ENCODE peak calls at places on chromosome 1, in six cellular contexts. Y is mesenchymal stem cell, W is tibial nerve, L is transverse colon, J is OCI-LY7, M is neural progenitor cell. K is an unnamed sample.

GRCh38 chr1:212518188-212518951 is 85.7 kb downstream of the NENF start:
- DNase-seq in Y (peak), W (no peak), L (peak), J (no peak), M (no peak), K (peak)

GRCh38 chr1:93768380-93768863 is 86.8 kb upstream of the BCAR3 start:
- DNase-seq in Y (no peak), W (no peak), L (no peak), J (no peak), M (no peak), K (no peak)

GRCh38 chr1:229225331-229225782 is 45.6 kb upstream of the RAB4A start:
- DNase-seq in Y (no peak), W (no peak), L (peak), J (no peak), M (no peak), K (no peak)

GRCh38 chr1:156124557-156125483 is 10.3 kb downstream of the LMNA start:
- DNase-seq in Y (peak), W (no peak), L (peak), J (no peak), M (no peak), K (no peak)

GRCh38 chr1:63189677-63190076 is 132.7 kb upstream of the FOXD3 start:
- DNase-seq in Y (no peak), W (no peak), L (no peak), J (no peak), M (peak), K (no peak)

GRCh38 chr1:203407301-203407700 is 56.4 kb upstream of the FMOD start:
- DNase-seq in Y (no peak), W (no peak), L (peak), J (no peak), M (no peak), K (no peak)

GRCh38 chr1:182084487-182085316 is 23.2 kb upstream of the ZNF648 start:
- DNase-seq in Y (peak), W (peak), L (peak), J (peak), M (peak), K (peak)

GRCh38 chr1:184753608-184754478 is 815 bp downstream of the EDEM3 start:
- DNase-seq in Y (peak), W (peak), L (peak), J (peak), M (peak), K (peak)

GRCh38 chr1:168665975-168666374 is 63.0 kb downstream of the DPT start:
- DNase-seq in Y (no peak), W (no peak), L (no peak), J (no peak), M (no peak), K (no peak)

GRCh38 chr1:244302889-244303609 is 148.7 kb downstream of the ADSS2 start:
- DNase-seq in Y (peak), W (no peak), L (peak), J (no peak), M (no peak), K (no peak)

GRCh38 chr1:40751802-40752201 is 31.8 kb upstream of the KCNQ4 start:
- DNase-seq in Y (no peak), W (no peak), L (no peak), J (no peak), M (no peak), K (no peak)

GRCh38 chr1:172107261-172107820 is 266.0 kb downstream of the DNM3 start:
- DNase-seq in Y (peak), W (no peak), L (no peak), J (no peak), M (no peak), K (no peak)

GRCh38 chr1:93000291-93000690 is 39.0 kb upstream of the DIPK1A start:
- DNase-seq in Y (no peak), W (no peak), L (no peak), J (no peak), M (peak), K (no peak)

GRCh38 chr1:205676002-205676401 is 4.3 kb downstream of the SLC45A3 start:
- DNase-seq in Y (no peak), W (no peak), L (peak), J (no peak), M (no peak), K (no peak)
- H3K27ac ChIP-seq in Y (no peak), W (no peak), L (peak), J (no peak), M (no peak), K (no peak)

DNA sequence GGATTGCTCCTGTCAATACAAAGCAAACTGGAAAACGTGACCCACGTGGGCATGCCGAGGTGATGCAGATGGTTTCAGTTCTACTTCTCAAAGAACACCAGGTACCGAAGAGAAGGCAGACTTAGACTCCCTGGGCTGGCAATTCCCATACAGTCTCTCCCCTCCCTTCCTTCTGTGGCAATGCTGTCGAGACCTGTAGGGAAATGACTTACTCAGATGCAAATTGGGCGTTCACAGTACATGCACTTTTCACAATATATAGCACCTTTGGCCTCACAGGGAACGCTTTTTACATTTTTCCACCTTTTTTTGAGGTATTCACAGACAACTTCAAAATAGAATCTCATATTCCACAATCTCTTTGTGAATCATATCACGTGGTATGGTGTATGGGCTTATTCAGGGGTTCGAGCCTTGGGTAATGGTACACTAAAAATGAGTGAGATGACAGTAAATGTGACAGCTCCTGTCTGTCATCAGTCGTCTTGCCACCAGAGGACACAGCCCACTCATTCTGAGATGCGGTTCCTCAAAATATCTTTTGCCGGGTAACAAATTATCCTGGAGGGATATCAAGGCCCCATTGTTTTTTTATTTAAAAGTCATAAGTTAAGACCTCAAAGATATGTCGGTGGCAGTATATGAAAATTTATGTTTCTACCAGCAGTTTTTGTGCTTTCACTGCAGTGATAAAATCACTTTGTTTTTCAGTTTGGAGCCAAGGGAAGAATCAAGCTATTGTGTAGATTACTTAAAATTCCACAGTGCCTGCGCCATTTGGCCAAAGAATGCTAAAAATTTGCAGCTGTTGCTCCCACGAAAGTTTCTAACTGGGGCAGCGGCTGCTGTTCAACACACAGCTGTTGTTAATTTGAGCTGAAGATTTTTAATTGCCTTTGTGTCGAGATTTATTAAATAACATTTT is 168.4 kb downstream of the ZZZ3 start:
- DNase-seq in Y (peak), W (no peak), L (no peak), J (no peak), M (peak), K (no peak)
- H3K27ac ChIP-seq in Y (peak), W (peak), L (peak), J (no peak), M (peak), K (no peak)

DNA sequence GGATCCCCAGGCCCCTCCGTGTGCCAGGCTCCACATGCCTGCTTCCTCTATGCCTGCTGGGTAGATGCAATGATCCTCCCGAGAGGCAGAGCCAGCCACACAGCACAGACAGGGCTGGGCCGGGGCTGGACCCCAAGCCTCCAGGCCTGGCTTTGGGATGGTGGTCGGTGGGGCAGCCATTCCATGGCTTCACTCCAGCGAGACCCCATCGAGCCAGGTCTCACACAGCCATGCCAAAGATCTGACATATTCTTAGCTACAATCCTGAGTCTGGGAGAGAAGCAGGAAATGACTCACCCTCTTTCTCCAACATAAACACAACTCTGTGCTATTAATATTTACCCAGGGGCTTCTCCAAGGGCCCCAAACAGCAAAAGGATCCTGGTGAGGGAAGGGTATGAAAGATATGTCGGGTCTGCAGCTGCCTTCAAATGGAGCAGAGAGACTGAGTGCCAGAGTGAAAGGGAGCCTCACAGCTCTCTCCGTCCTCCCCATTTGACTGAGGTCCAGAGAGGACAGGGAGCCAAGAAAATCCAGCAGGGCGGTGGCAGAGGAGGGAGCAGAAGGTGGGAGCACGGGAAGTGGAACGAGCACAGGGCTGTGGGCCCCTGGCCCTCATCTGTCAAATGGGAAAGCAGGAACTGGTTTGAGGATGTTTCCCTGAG is 639.5 kb downstream of the MATN1 start:
- DNase-seq in Y (peak), W (peak), L (no peak), J (no peak), M (no peak), K (no peak)
- H3K27ac ChIP-seq in Y (peak), W (peak), L (peak), J (no peak), M (no peak), K (peak)

GRCh38 chr1:234619071-234619480 is 9.1 kb upstream of the IRF2BP2 start:
- DNase-seq in Y (no peak), W (no peak), L (no peak), J (no peak), M (no peak), K (no peak)

GRCh38 chr1:234620786-234621468 is 10.9 kb upstream of the IRF2BP2 start:
- DNase-seq in Y (no peak), W (no peak), L (no peak), J (no peak), M (no peak), K (no peak)

GRCh38 chr1:234620272-234620711 is 10.3 kb upstream of the IRF2BP2 start:
- DNase-seq in Y (no peak), W (no peak), L (no peak), J (no peak), M (no peak), K (no peak)

GRCh38 chr1:234619794-234620247 is 9.8 kb upstream of the IRF2BP2 start:
- DNase-seq in Y (no peak), W (no peak), L (no peak), J (no peak), M (no peak), K (no peak)

DNA sequence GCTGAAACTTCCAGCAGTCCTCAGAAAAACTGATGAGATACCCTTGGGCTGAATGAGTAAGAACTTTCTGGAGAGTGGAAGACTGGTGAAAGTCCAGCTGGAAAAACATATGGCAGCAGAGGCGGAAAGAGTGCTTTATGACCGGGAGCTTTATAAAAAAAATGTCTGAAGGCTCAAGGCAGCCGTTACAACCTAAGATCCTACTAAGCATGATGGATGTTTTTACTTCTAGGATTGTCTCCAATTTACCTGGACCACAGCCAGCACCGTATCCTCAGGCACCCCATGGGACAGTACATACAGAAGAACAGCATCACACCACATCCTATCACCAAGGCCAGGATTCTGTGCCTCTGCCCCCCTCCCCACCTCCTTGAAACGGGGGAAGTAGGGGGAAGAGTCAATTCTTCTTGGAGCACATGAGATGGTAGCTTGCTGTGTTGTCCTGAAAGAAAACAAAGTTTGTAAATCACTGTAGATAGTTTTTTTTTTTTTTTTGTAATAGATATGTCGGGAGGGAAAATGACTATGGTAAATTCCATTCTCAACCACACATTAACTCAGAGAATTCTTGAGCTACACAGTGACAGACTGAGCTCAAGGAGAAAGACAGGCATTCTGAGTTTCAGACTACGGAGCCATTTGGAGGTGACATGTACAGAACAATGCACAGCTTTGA is 11.8 kb upstream of the IRF2BP2 start:
- DNase-seq in Y (peak), W (no peak), L (no peak), J (no peak), M (no peak), K (no peak)
- H3K27ac ChIP-seq in Y (peak), W (no peak), L (peak), J (no peak), M (no peak), K (no peak)

GRCh38 chr1:37487619-37487984 is 13.2 kb downstream of the ZC3H12A start:
- DNase-seq in Y (no peak), W (no peak), L (no peak), J (no peak), M (no peak), K (no peak)

GRCh38 chr1:37485902-37486679 is 11.7 kb downstream of the ZC3H12A start:
- DNase-seq in Y (no peak), W (no peak), L (no peak), J (no peak), M (no peak), K (no peak)

GRCh38 chr1:37484325-37485051 is 10.1 kb downstream of the ZC3H12A start:
- DNase-seq in Y (no peak), W (no peak), L (no peak), J (no peak), M (no peak), K (peak)

GRCh38 chr1:37483785-37484184 is 9.4 kb downstream of the ZC3H12A start:
- DNase-seq in Y (no peak), W (no peak), L (no peak), J (no peak), M (no peak), K (no peak)

DNA sequence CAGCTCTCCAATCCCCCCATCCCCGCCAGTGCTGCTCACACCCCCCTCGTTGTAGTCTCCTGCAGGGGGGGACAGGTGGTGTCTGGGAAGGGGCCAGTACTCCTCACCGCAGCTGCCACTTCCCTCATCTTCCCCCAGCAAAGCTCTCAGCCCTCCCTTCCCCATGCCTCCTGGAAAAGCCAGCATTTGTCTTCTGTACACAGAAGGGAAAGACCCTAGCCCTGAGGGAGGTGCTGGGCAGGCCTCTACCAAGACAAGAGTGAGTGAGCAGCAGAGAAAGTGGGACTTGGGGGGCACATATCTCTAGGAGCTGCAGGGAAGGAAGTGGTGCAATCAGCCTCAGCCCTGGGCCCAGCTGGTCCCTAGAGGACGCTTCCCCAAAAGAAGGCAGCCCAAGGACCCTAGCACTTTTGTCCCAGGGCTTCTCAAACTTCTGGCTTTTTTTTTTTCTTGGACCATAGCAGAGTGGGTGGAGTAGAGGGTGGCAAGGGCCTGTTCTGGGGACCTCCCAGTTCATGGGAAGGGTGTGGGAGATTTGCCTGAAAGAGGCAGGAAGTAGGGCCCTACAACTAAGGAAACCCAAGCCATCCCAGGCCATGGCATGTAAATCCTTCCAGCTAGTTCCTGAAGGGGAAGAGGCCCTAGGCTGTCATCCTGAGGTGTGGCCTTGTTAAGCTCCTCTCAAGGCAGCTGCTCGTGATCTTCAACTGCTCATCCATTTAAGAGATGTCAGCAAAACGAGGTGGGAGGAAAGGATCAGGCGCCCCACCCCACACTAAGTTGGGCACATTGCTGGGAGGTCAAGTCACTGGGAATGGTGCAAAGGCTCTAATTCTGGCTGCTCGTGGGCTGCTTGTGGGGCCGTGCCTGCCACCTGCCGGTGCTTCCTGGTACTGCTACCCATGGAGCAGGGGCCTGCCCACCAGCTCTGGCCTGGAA is 12.6 kb downstream of the ZC3H12A start:
- DNase-seq in Y (peak), W (peak), L (peak), J (peak), M (peak), K (peak)
- H3K27ac ChIP-seq in Y (peak), W (peak), L (peak), J (peak), M (no peak), K (peak)

K was measured in ascending aorta.